ENCODE peak calls at places on chromosome 10, in four cellular contexts. C is activated naive CD8-positive, alpha-beta T cell treated with anti-CD3 and anti-CD28 coated beads for 36 hours; F is right cardiac atrium; D is aorta. W is an unnamed sample.

GRCh38 chr10:70760271-70760787 is 24.8 kb downstream of the TBATA start:
- DNase-seq in D (no peak), C (no peak), F (peak; percentile 46), W (peak; percentile 55)

GRCh38 chr10:116836087-116836486 is 13.2 kb upstream of the ENO4 start:
- DNase-seq in D (no peak), F (no peak), C (no peak), W (no peak)

GRCh38 chr10:27744478-27745379 is 890 bp downstream of the MKX start:
- DNase-seq in F (peak; percentile 62), D (peak; percentile 69), C (peak; percentile 30), W (peak; percentile 72)

GRCh38 chr10:101272229-101272868 is 43.1 kb upstream of the LBX1 start:
- DNase-seq in F (peak; percentile 76), C (peak; percentile 63), D (peak; percentile 67), W (peak; percentile 70)

GRCh38 chr10:24209421-24209770 is 458 bp downstream of the KIAA1217 start:
- DNase-seq in D (no peak), C (peak; percentile 35), F (no peak), W (no peak)

GRCh38 chr10:45464958-45465567 is 91.0 kb downstream of the ALOX5 start:
- DNase-seq in C (peak; percentile 74), F (peak; percentile 91), D (peak; percentile 86), W (no peak)

GRCh38 chr10:32961892-32962369 is 3.9 kb upstream of the ITGB1 start:
- DNase-seq in F (no peak), C (no peak), D (no peak), W (no peak)

GRCh38 chr10:116748041-116748440 is 5.7 kb upstream of the HSPA12A start:
- DNase-seq in F (no peak), D (no peak), C (no peak), W (peak; percentile 35)

GRCh38 chr10:6667679-6668270 is 87.7 kb upstream of the PRKCQ start:
- DNase-seq in D (no peak), C (peak; percentile 24), F (no peak), W (no peak)

GRCh38 chr10:1665681-1666080 is 71.6 kb downstream of the ADARB2 start:
- DNase-seq in F (no peak), C (no peak), D (no peak), W (no peak)

GRCh38 chr10:106043833-106044232 is 1120.7 kb downstream of the SORCS1 start:
- DNase-seq in F (no peak), D (no peak), C (no peak), W (no peak)

GRCh38 chr10:110498982-110499795 is 1.5 kb downstream of the DUSP5 start:
- DNase-seq in C (no peak), D (no peak), F (no peak), W (no peak)

GRCh38 chr10:119353438-119353837 is 146.1 kb downstream of the GRK5 start:
- DNase-seq in C (no peak), F (peak; percentile 25), D (no peak), W (peak; percentile 60)

GRCh38 chr10:77195101-77195500 is 442.5 kb downstream of the KCNMA1 start:
- DNase-seq in F (no peak), C (no peak), D (no peak), W (peak; percentile 91)

GRCh38 chr10:25102423-25102822 is 72.4 kb upstream of the GPR158 start:
- DNase-seq in F (no peak), D (no peak), C (no peak), W (no peak)

GRCh38 chr10:26169466-26169865 is 47.1 kb upstream of the GAD2 start:
- DNase-seq in D (no peak), F (no peak), C (no peak), W (no peak)

GRCh38 chr10:43939389-43939938 is 290.8 kb upstream of the ZNF32 start:
- DNase-seq in F (no peak), C (no peak), D (no peak), W (no peak)

GRCh38 chr10:63713191-63714144 is 192.3 kb downstream of the REEP3 start:
- DNase-seq in C (no peak), F (peak; percentile 88), D (peak; percentile 64), W (peak; percentile 93)

GRCh38 chr10:77837925-77838595 is 88.5 kb downstream of the DLG5 start:
- DNase-seq in C (no peak), D (no peak), F (peak; percentile 40), W (no peak)

GRCh38 chr10:30384791-30385201 is 35.7 kb upstream of the MTPAP start:
- DNase-seq in F (no peak), D (no peak), C (no peak), W (no peak)